ENCODE peak calls at places on chromosomes 1 and 21, in four cellular contexts. One of them, this sample, is unnamed.
A peak's percentile ranks its signal among the peaks of the same experiment; 100 is the strongest.

GRCh38 chr1:101377436-101377835 is 140.6 kb downstream of the S1PR1 start:
- DNase-seq in HepG2: no peak
- DNase-seq in GM12878: no peak
- DNase-seq in WTC11: no peak
- DNase-seq in this sample: no peak

GRCh38 chr1:54701996-54702395 is 13.7 kb upstream of the TTC4 start:
- DNase-seq in HepG2: no peak
- DNase-seq in GM12878: no peak
- DNase-seq in WTC11: no peak
- DNase-seq in this sample: no peak

GRCh38 chr1:228922722-228923376 is 187.6 kb downstream of the RHOU start:
- DNase-seq in HepG2: peak; percentile 77
- DNase-seq in GM12878: no peak
- DNase-seq in WTC11: no peak
- DNase-seq in this sample: no peak

GRCh38 chr1:41268154-41268770 is 26.2 kb upstream of the SCMH1 start:
- DNase-seq in HepG2: peak; percentile 35
- DNase-seq in GM12878: no peak
- DNase-seq in WTC11: peak; percentile 86
- DNase-seq in this sample: peak; percentile 90

GRCh38 chr1:30366914-30367313 is 356.5 kb downstream of the MATN1 start:
- DNase-seq in HepG2: no peak
- DNase-seq in GM12878: no peak
- DNase-seq in WTC11: no peak
- DNase-seq in this sample: peak; percentile 31

GRCh38 chr1:20430355-20431290 is 55.4 kb downstream of the CAMK2N1 start:
- DNase-seq in HepG2: peak; percentile 24
- DNase-seq in GM12878: no peak
- DNase-seq in WTC11: peak; percentile 85
- DNase-seq in this sample: peak; percentile 80

GRCh38 chr1:68036946-68037345 is 13.5 kb downstream of the DIRAS3 start:
- DNase-seq in HepG2: no peak
- DNase-seq in GM12878: no peak
- DNase-seq in WTC11: no peak
- DNase-seq in this sample: no peak

GRCh38 chr1:42041031-42041430 is 112.2 kb upstream of the GUCA2B start:
- DNase-seq in HepG2: no peak
- DNase-seq in GM12878: no peak
- DNase-seq in WTC11: no peak
- DNase-seq in this sample: no peak

GRCh38 chr1:201773764-201774163 is 55.2 kb upstream of the IPO9 start:
- DNase-seq in HepG2: no peak
- DNase-seq in GM12878: no peak
- DNase-seq in WTC11: no peak
- DNase-seq in this sample: no peak

GRCh38 chr1:183243190-183244065 is 57.4 kb downstream of the LAMC2 start:
- DNase-seq in HepG2: no peak
- DNase-seq in GM12878: no peak
- DNase-seq in WTC11: no peak
- DNase-seq in this sample: no peak

GRCh38 chr21:46552274-46552673 is 52.6 kb downstream of the S100B start:
- DNase-seq in HepG2: no peak
- DNase-seq in GM12878: no peak
- DNase-seq in WTC11: no peak
- DNase-seq in this sample: no peak

GRCh38 chr1:204647114-204647804 is 38.3 kb downstream of the LRRN2 start:
- DNase-seq in HepG2: peak; percentile 26
- DNase-seq in GM12878: peak; percentile 5
- DNase-seq in WTC11: peak; percentile 41
- DNase-seq in this sample: peak; percentile 92

GRCh38 chr1:53108646-53109580 is 33.5 kb downstream of the SLC1A7 start:
- DNase-seq in HepG2: no peak
- DNase-seq in GM12878: no peak
- DNase-seq in WTC11: no peak
- DNase-seq in this sample: no peak

GRCh38 chr21:15840406-15840805 is 110.6 kb downstream of the USP25 start:
- DNase-seq in HepG2: no peak
- DNase-seq in GM12878: no peak
- DNase-seq in WTC11: no peak
- DNase-seq in this sample: no peak

GRCh38 chr1:1309525-1310385 is 1.4 kb downstream of the PUSL1 start:
- DNase-seq in HepG2: no peak
- DNase-seq in GM12878: no peak
- DNase-seq in WTC11: no peak
- DNase-seq in this sample: peak; percentile 64

GRCh38 chr1:150259758-150260669 is 2.4 kb downstream of the CA14 start:
- DNase-seq in HepG2: peak; percentile 79
- DNase-seq in GM12878: no peak
- DNase-seq in WTC11: peak; percentile 79
- DNase-seq in this sample: peak; percentile 75

GRCh38 chr21:27320868-27321267 is 354.0 kb upstream of the ADAMTS5 start:
- DNase-seq in HepG2: no peak
- DNase-seq in GM12878: no peak
- DNase-seq in WTC11: no peak
- DNase-seq in this sample: no peak

GRCh38 chr1:183595537-183595936 is 5.3 kb upstream of the NCF2 start:
- DNase-seq in HepG2: no peak
- DNase-seq in GM12878: no peak
- DNase-seq in WTC11: no peak
- DNase-seq in this sample: no peak

GRCh38 chr1:63407002-63407401 is 39.6 kb downstream of the ALG6 start:
- DNase-seq in HepG2: no peak
- DNase-seq in GM12878: no peak
- DNase-seq in WTC11: no peak
- DNase-seq in this sample: no peak

GRCh38 chr1:164576311-164577271 is 17.6 kb downstream of the PBX1 start:
- DNase-seq in HepG2: no peak
- DNase-seq in GM12878: no peak
- DNase-seq in WTC11: peak; percentile 61
- DNase-seq in this sample: no peak

GRCh38 chr1:182829285-182829932 is 9.7 kb upstream of the DHX9 start:
- DNase-seq in HepG2: no peak
- DNase-seq in GM12878: peak; percentile 21
- DNase-seq in WTC11: no peak
- DNase-seq in this sample: no peak

GRCh38 chr1:150995896-150996295 is 10.8 kb downstream of the MINDY1 start:
- DNase-seq in HepG2: no peak
- DNase-seq in GM12878: no peak
- DNase-seq in WTC11: peak; percentile 64
- DNase-seq in this sample: no peak

GRCh38 chr1:96772972-96773371 is 51.4 kb downstream of the PTBP2 start:
- DNase-seq in HepG2: no peak
- DNase-seq in GM12878: no peak
- DNase-seq in WTC11: no peak
- DNase-seq in this sample: no peak

GRCh38 chr1:212166296-212167039 is 118.7 kb upstream of the PPP2R5A start:
- DNase-seq in HepG2: no peak
- DNase-seq in GM12878: no peak
- DNase-seq in WTC11: no peak
- DNase-seq in this sample: no peak

GRCh38 chr1:196372896-196373536 is 235.2 kb downstream of the KCNT2 start:
- DNase-seq in HepG2: peak; percentile 27
- DNase-seq in GM12878: no peak
- DNase-seq in WTC11: no peak
- DNase-seq in this sample: peak; percentile 43

GRCh38 chr1:230186003-230186863 is 119.2 kb downstream of the GALNT2 start:
- DNase-seq in HepG2: peak; percentile 95
- DNase-seq in GM12878: no peak
- DNase-seq in WTC11: peak; percentile 30
- DNase-seq in this sample: peak; percentile 41

GRCh38 chr21:17343055-17343454 is 169.8 kb upstream of the CXADR start:
- DNase-seq in HepG2: peak; percentile 32
- DNase-seq in GM12878: no peak
- DNase-seq in WTC11: no peak
- DNase-seq in this sample: no peak

GRCh38 chr1:227893696-227894305 is 53.9 kb downstream of the WNT9A start:
- DNase-seq in HepG2: no peak
- DNase-seq in GM12878: no peak
- DNase-seq in WTC11: no peak
- DNase-seq in this sample: no peak

GRCh38 chr1:95916616-95917015 is 682.6 kb downstream of the RWDD3 start:
- DNase-seq in HepG2: no peak
- DNase-seq in GM12878: no peak
- DNase-seq in WTC11: no peak
- DNase-seq in this sample: no peak

GRCh38 chr1:218900621-218901020 is 273.1 kb upstream of the LYPLAL1 start:
- DNase-seq in HepG2: no peak
- DNase-seq in GM12878: no peak
- DNase-seq in WTC11: no peak
- DNase-seq in this sample: no peak

GRCh38 chr1:203148127-203148526 is 20.6 kb downstream of the ADORA1 start:
- DNase-seq in HepG2: peak; percentile 20
- DNase-seq in GM12878: no peak
- DNase-seq in WTC11: peak; percentile 44
- DNase-seq in this sample: peak; percentile 61

GRCh38 chr1:112700290-112701226 is 6.4 kb downstream of the RHOC start:
- DNase-seq in HepG2: peak; percentile 90
- DNase-seq in GM12878: peak; percentile 65
- DNase-seq in WTC11: peak; percentile 77
- DNase-seq in this sample: peak; percentile 98

GRCh38 chr1:18913065-18913502 is 10.7 kb upstream of the ALDH4A1 start:
- DNase-seq in HepG2: peak; percentile 66
- DNase-seq in GM12878: no peak
- DNase-seq in WTC11: peak; percentile 94
- DNase-seq in this sample: peak; percentile 89

GRCh38 chr1:65308781-65309316 is 494 bp upstream of the DNAJC6 start:
- DNase-seq in HepG2: no peak
- DNase-seq in GM12878: no peak
- DNase-seq in WTC11: no peak
- DNase-seq in this sample: no peak

GRCh38 chr1:109739738-109740614 is 862 bp downstream of the GSTM3 start:
- DNase-seq in HepG2: peak; percentile 49
- DNase-seq in GM12878: no peak
- DNase-seq in WTC11: peak; percentile 72
- DNase-seq in this sample: peak; percentile 73

GRCh38 chr1:21436488-21437340 is 3.2 kb upstream of the NBPF3 start:
- DNase-seq in HepG2: no peak
- DNase-seq in GM12878: no peak
- DNase-seq in WTC11: peak; percentile 72
- DNase-seq in this sample: peak; percentile 24

GRCh38 chr1:21434394-21434793 is 5.5 kb upstream of the NBPF3 start:
- DNase-seq in HepG2: no peak
- DNase-seq in GM12878: no peak
- DNase-seq in WTC11: no peak
- DNase-seq in this sample: no peak

GRCh38 chr1:21437341-21437640 is 2.6 kb upstream of the NBPF3 start:
- DNase-seq in HepG2: no peak
- DNase-seq in GM12878: no peak
- DNase-seq in WTC11: no peak
- DNase-seq in this sample: no peak

GRCh38 chr1:21439345-21439720 is 604 bp upstream of the NBPF3 start:
- DNase-seq in HepG2: no peak
- DNase-seq in GM12878: no peak
- DNase-seq in WTC11: no peak
- DNase-seq in this sample: no peak

GRCh38 chr1:21435646-21436487 is 4.1 kb upstream of the NBPF3 start:
- DNase-seq in HepG2: no peak
- DNase-seq in GM12878: no peak
- DNase-seq in WTC11: no peak
- DNase-seq in this sample: no peak
- TF ChIP-seq CREM in HepG2: no peak
- TF ChIP-seq CREM in GM12878: no peak
- TF ChIP-seq CREM in WTC11: no peak
- TF ChIP-seq CREM in this sample: no peak

GRCh38 chr1:8989821-8990220 is 36.4 kb downstream of the SLC2A7 start:
- DNase-seq in HepG2: no peak
- DNase-seq in GM12878: no peak
- DNase-seq in WTC11: no peak
- DNase-seq in this sample: no peak
- TF ChIP-seq CREM in HepG2: no peak
- TF ChIP-seq CREM in GM12878: no peak
- TF ChIP-seq CREM in WTC11: no peak
- TF ChIP-seq CREM in this sample: no peak

DNA sequence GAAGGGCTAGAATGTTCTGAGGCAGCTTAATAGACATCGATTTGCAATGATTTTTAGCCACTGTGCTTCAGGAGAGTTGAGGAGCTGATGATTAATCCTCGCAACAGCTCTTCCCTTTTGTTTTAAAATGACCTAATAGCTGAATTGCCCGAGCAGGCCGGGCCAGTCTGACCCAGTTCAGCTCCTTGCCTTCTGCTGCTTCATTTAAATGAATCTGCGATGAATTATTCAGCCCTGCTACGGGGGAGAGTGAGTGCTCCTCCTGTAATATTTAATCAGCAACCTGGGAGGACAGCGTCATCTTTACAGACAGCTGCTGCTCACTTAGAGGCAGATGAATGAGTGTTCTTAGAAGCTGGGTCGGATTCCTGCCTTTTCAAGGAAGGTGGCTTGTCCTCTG is 325.1 kb downstream of the CAMTA1 start:
- DNase-seq in HepG2: no peak
- DNase-seq in GM12878: no peak
- DNase-seq in WTC11: no peak
- DNase-seq in this sample: no peak
- TF ChIP-seq CREM in HepG2: no peak
- TF ChIP-seq CREM in GM12878: no peak
- TF ChIP-seq CREM in WTC11: no peak
- TF ChIP-seq CREM in this sample: no peak

GRCh38 chr21:42460391-42461184 is 35.4 kb downstream of the RSPH1 start:
- DNase-seq in HepG2: no peak
- DNase-seq in GM12878: peak; percentile 83
- DNase-seq in WTC11: no peak
- DNase-seq in this sample: no peak
- TF ChIP-seq CREM in HepG2: no peak
- TF ChIP-seq CREM in GM12878: peak; percentile 55
- TF ChIP-seq CREM in WTC11: no peak
- TF ChIP-seq CREM in this sample: no peak